ENCODE peak calls at places on chromosome 12, in five cellular contexts. One of them, this sample, is unnamed.

GRCh38 chr12:81461163-81461562 is 298.0 kb downstream of the PPFIA2 start:
- DNase-seq in hepatocyte: no peak
- DNase-seq in OCI-LY7: no peak
- DNase-seq in sigmoid colon: no peak
- DNase-seq in AG10803: no peak
- DNase-seq in this sample: no peak

GRCh38 chr12:62848418-62848817 is 86.5 kb downstream of the PPM1H start:
- DNase-seq in hepatocyte: no peak
- DNase-seq in OCI-LY7: no peak
- DNase-seq in sigmoid colon: no peak
- DNase-seq in AG10803: peak
- DNase-seq in this sample: no peak

GRCh38 chr12:26803552-26803951 is 29.4 kb downstream of the ITPR2 start:
- DNase-seq in hepatocyte: no peak
- DNase-seq in OCI-LY7: no peak
- DNase-seq in sigmoid colon: no peak
- DNase-seq in AG10803: peak
- DNase-seq in this sample: no peak

GRCh38 chr12:77118696-77119095 is 53.3 kb upstream of the E2F7 start:
- DNase-seq in hepatocyte: no peak
- DNase-seq in OCI-LY7: no peak
- DNase-seq in sigmoid colon: no peak
- DNase-seq in AG10803: no peak
- DNase-seq in this sample: no peak

GRCh38 chr12:89225808-89226368 is 126.4 kb downstream of the DUSP6 start:
- DNase-seq in hepatocyte: peak
- DNase-seq in OCI-LY7: no peak
- DNase-seq in sigmoid colon: no peak
- DNase-seq in AG10803: peak
- DNase-seq in this sample: peak

GRCh38 chr12:39161686-39162085 is 256.3 kb upstream of the CPNE8 start:
- DNase-seq in hepatocyte: no peak
- DNase-seq in OCI-LY7: no peak
- DNase-seq in sigmoid colon: no peak
- DNase-seq in AG10803: no peak
- DNase-seq in this sample: no peak

GRCh38 chr12:116125084-116125483 is 152.4 kb downstream of the MED13L start:
- DNase-seq in hepatocyte: no peak
- DNase-seq in OCI-LY7: no peak
- DNase-seq in sigmoid colon: no peak
- DNase-seq in AG10803: no peak
- DNase-seq in this sample: no peak

GRCh38 chr12:106049105-106049504 is 89.6 kb downstream of the NUAK1 start:
- DNase-seq in hepatocyte: peak
- DNase-seq in OCI-LY7: no peak
- DNase-seq in sigmoid colon: no peak
- DNase-seq in AG10803: no peak
- DNase-seq in this sample: no peak

GRCh38 chr12:121697093-121697698 is 15.4 kb upstream of the TMEM120B start:
- DNase-seq in hepatocyte: peak
- DNase-seq in OCI-LY7: peak
- DNase-seq in sigmoid colon: no peak
- DNase-seq in AG10803: peak
- DNase-seq in this sample: peak

GRCh38 chr12:102567031-102567985 is 86.9 kb upstream of the IGF1 start:
- DNase-seq in hepatocyte: no peak
- DNase-seq in OCI-LY7: no peak
- DNase-seq in sigmoid colon: no peak
- DNase-seq in AG10803: peak
- DNase-seq in this sample: no peak

GRCh38 chr12:12890815-12891645 is at the start of gene GPRC5A:
- DNase-seq in hepatocyte: peak
- DNase-seq in OCI-LY7: no peak
- DNase-seq in sigmoid colon: peak
- DNase-seq in AG10803: peak
- DNase-seq in this sample: peak

GRCh38 chr12:124927325-124928094 is 13.1 kb upstream of the UBC start:
- DNase-seq in hepatocyte: peak
- DNase-seq in OCI-LY7: peak
- DNase-seq in sigmoid colon: peak
- DNase-seq in AG10803: peak
- DNase-seq in this sample: peak

GRCh38 chr12:5796171-5797091 is 148.6 kb downstream of the ANO2 start:
- DNase-seq in hepatocyte: peak
- DNase-seq in OCI-LY7: peak
- DNase-seq in sigmoid colon: no peak
- DNase-seq in AG10803: peak
- DNase-seq in this sample: peak

GRCh38 chr12:26833692-26834168 is 736 bp upstream of the ITPR2 start:
- DNase-seq in hepatocyte: peak
- DNase-seq in OCI-LY7: peak
- DNase-seq in sigmoid colon: peak
- DNase-seq in AG10803: no peak
- DNase-seq in this sample: peak

GRCh38 chr12:112386726-112387125 is 4.5 kb upstream of the HECTD4 start:
- DNase-seq in hepatocyte: peak
- DNase-seq in OCI-LY7: no peak
- DNase-seq in sigmoid colon: no peak
- DNase-seq in AG10803: peak
- DNase-seq in this sample: no peak

GRCh38 chr12:21618566-21618965 is 13.9 kb upstream of the GYS2 start:
- DNase-seq in hepatocyte: no peak
- DNase-seq in OCI-LY7: no peak
- DNase-seq in sigmoid colon: no peak
- DNase-seq in AG10803: no peak
- DNase-seq in this sample: no peak

GRCh38 chr12:72268386-72268785 is 3.8 kb upstream of the TRHDE start:
- DNase-seq in hepatocyte: no peak
- DNase-seq in OCI-LY7: no peak
- DNase-seq in sigmoid colon: no peak
- DNase-seq in AG10803: no peak
- DNase-seq in this sample: no peak

GRCh38 chr12:79934309-79935020 is 432 bp downstream of the PPP1R12A start:
- DNase-seq in hepatocyte: peak
- DNase-seq in OCI-LY7: peak
- DNase-seq in sigmoid colon: peak
- DNase-seq in AG10803: peak
- DNase-seq in this sample: no peak

GRCh38 chr12:47747115-47747514 is 11.6 kb downstream of the RAPGEF3 start:
- DNase-seq in hepatocyte: no peak
- DNase-seq in OCI-LY7: peak
- DNase-seq in sigmoid colon: no peak
- DNase-seq in AG10803: no peak
- DNase-seq in this sample: no peak

GRCh38 chr12:1760566-1761382 is 59.6 kb upstream of the LRTM2 start:
- DNase-seq in hepatocyte: peak
- DNase-seq in OCI-LY7: no peak
- DNase-seq in sigmoid colon: no peak
- DNase-seq in AG10803: peak
- DNase-seq in this sample: no peak

GRCh38 chr12:31702047-31702446 is 26.8 kb downstream of the AMN1 start:
- DNase-seq in hepatocyte: peak
- DNase-seq in OCI-LY7: no peak
- DNase-seq in sigmoid colon: no peak
- DNase-seq in AG10803: peak
- DNase-seq in this sample: no peak

GRCh38 chr12:112422531-112422930 is 3.8 kb downstream of the PTPN11 start:
- DNase-seq in hepatocyte: peak
- DNase-seq in OCI-LY7: no peak
- DNase-seq in sigmoid colon: no peak
- DNase-seq in AG10803: peak
- DNase-seq in this sample: no peak

GRCh38 chr12:51127050-51127729 is 43.8 kb upstream of the CSRNP2 start:
- DNase-seq in hepatocyte: no peak
- DNase-seq in OCI-LY7: no peak
- DNase-seq in sigmoid colon: no peak
- DNase-seq in AG10803: no peak
- DNase-seq in this sample: no peak

GRCh38 chr12:129949652-129950051 is 45.8 kb upstream of the TMEM132D start:
- DNase-seq in hepatocyte: no peak
- DNase-seq in OCI-LY7: no peak
- DNase-seq in sigmoid colon: no peak
- DNase-seq in AG10803: no peak
- DNase-seq in this sample: no peak

GRCh38 chr12:122527478-122527944 is 462 bp downstream of the KNTC1 start:
- DNase-seq in hepatocyte: peak
- DNase-seq in OCI-LY7: peak
- DNase-seq in sigmoid colon: no peak
- DNase-seq in AG10803: no peak
- DNase-seq in this sample: no peak

GRCh38 chr12:80186727-80187217 is 87.4 kb downstream of the OTOGL start:
- DNase-seq in hepatocyte: peak
- DNase-seq in OCI-LY7: peak
- DNase-seq in sigmoid colon: peak
- DNase-seq in AG10803: peak
- DNase-seq in this sample: peak

GRCh38 chr12:5166976-5167375 is 123.3 kb downstream of the KCNA5 start:
- DNase-seq in hepatocyte: peak
- DNase-seq in OCI-LY7: no peak
- DNase-seq in sigmoid colon: no peak
- DNase-seq in AG10803: peak
- DNase-seq in this sample: no peak

GRCh38 chr12:109115758-109116610 is at the start of gene ACACB:
- DNase-seq in hepatocyte: peak
- DNase-seq in OCI-LY7: no peak
- DNase-seq in sigmoid colon: peak
- DNase-seq in AG10803: no peak
- DNase-seq in this sample: no peak

GRCh38 chr12:32542550-32543229 is 136.4 kb upstream of the DNM1L start:
- DNase-seq in hepatocyte: no peak
- DNase-seq in OCI-LY7: no peak
- DNase-seq in sigmoid colon: no peak
- DNase-seq in AG10803: no peak
- DNase-seq in this sample: no peak

DNA sequence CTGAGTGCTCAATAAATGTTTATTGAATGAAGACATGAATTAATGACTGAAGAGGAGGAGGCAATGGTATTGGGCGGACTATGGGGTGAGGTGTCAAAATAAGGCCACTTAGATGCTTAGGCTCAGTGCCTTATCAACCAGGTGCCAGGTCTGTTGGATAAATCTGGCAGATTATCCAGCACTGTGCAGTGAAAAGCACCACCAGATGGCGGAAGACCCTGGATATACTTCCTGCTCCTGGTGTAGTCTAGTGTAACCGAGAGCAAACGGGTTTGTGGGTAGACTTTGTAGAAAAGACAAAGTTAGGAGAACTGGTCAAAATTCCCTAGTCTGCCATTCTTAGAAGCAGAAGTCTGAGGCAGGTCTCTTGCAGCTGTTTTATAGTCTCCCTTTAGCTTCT is 306.3 kb downstream of the ATP23 start:
- DNase-seq in hepatocyte: no peak
- DNase-seq in OCI-LY7: no peak
- DNase-seq in sigmoid colon: no peak
- DNase-seq in AG10803: no peak
- DNase-seq in this sample: no peak
- TF ChIP-seq CTCF in hepatocyte: no peak
- TF ChIP-seq CTCF in OCI-LY7: peak
- TF ChIP-seq CTCF in sigmoid colon: no peak
- TF ChIP-seq CTCF in AG10803: no peak
- TF ChIP-seq CTCF in this sample: no peak

GRCh38 chr12:113826805-113827204 is 139.3 kb downstream of the RBM19 start:
- DNase-seq in hepatocyte: no peak
- DNase-seq in OCI-LY7: no peak
- DNase-seq in sigmoid colon: no peak
- DNase-seq in AG10803: no peak
- DNase-seq in this sample: no peak
- TF ChIP-seq CTCF in hepatocyte: no peak
- TF ChIP-seq CTCF in OCI-LY7: peak
- TF ChIP-seq CTCF in sigmoid colon: no peak
- TF ChIP-seq CTCF in AG10803: no peak
- TF ChIP-seq CTCF in this sample: no peak

GRCh38 chr12:23964812-23965211 is 15.3 kb upstream of the SOX5 start:
- DNase-seq in hepatocyte: no peak
- DNase-seq in OCI-LY7: no peak
- DNase-seq in sigmoid colon: no peak
- DNase-seq in AG10803: no peak
- DNase-seq in this sample: no peak

GRCh38 chr12:23954332-23954731 is 4.9 kb upstream of the SOX5 start:
- DNase-seq in hepatocyte: no peak
- DNase-seq in OCI-LY7: no peak
- DNase-seq in sigmoid colon: no peak
- DNase-seq in AG10803: no peak
- DNase-seq in this sample: no peak

DNA sequence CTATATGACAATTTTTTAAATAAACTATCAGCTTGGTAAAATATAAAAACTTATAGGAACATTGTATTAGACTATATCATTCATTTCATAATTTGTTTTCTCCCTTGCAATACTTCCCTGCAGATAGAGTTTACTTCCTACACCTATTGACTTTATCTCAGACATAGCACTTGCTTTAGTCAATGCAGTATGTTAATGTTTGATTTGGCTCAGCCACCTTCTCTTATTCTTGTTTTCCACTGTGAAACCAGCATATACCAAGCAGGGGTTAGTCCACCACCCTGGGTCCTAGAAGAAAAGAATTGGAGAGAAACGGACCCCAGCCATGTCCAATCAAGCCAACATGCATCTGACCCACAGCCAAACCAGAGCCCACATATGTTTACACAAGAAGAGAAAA is 10.4 kb upstream of the SOX5 start:
- DNase-seq in hepatocyte: no peak
- DNase-seq in OCI-LY7: no peak
- DNase-seq in sigmoid colon: no peak
- DNase-seq in AG10803: no peak
- DNase-seq in this sample: no peak
- TF ChIP-seq CTCF in hepatocyte: no peak
- TF ChIP-seq CTCF in OCI-LY7: no peak
- TF ChIP-seq CTCF in sigmoid colon: no peak
- TF ChIP-seq CTCF in AG10803: no peak
- TF ChIP-seq CTCF in this sample: no peak

GRCh38 chr12:132162508-132163031 is 18.3 kb downstream of the NOC4L start:
- DNase-seq in hepatocyte: no peak
- DNase-seq in OCI-LY7: no peak
- DNase-seq in sigmoid colon: no peak
- DNase-seq in AG10803: peak
- DNase-seq in this sample: no peak

GRCh38 chr12:132165584-132165983 is 21.3 kb downstream of the NOC4L start:
- DNase-seq in hepatocyte: no peak
- DNase-seq in OCI-LY7: no peak
- DNase-seq in sigmoid colon: no peak
- DNase-seq in AG10803: no peak
- DNase-seq in this sample: no peak

GRCh38 chr12:132164426-132164825 is 20.2 kb downstream of the NOC4L start:
- DNase-seq in hepatocyte: no peak
- DNase-seq in OCI-LY7: no peak
- DNase-seq in sigmoid colon: no peak
- DNase-seq in AG10803: no peak
- DNase-seq in this sample: no peak

GRCh38 chr12:132163041-132163910 is 19.0 kb downstream of the NOC4L start:
- DNase-seq in hepatocyte: no peak
- DNase-seq in OCI-LY7: no peak
- DNase-seq in sigmoid colon: no peak
- DNase-seq in AG10803: no peak
- DNase-seq in this sample: no peak

DNA sequence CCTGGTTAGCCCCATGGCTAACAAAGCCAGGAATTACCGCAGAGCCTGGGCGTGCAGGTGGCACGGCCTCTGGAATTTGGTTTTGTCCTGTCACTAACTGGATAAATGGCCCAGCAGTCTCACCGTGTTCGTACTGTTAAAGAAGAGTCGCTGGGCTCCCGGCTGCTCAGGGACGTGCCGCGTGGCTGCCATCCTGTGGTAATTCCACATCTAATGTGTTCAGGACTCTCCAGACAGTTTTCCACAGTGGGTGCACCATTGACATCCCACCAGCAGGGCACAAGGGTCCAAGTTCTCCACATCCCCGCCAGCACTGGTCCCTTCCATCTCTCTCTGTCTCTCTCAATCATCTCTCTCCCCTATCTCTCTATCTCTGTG is 19.6 kb downstream of the NOC4L start:
- DNase-seq in hepatocyte: no peak
- DNase-seq in OCI-LY7: no peak
- DNase-seq in sigmoid colon: no peak
- DNase-seq in AG10803: no peak
- DNase-seq in this sample: no peak
- TF ChIP-seq CTCF in hepatocyte: no peak
- TF ChIP-seq CTCF in OCI-LY7: no peak
- TF ChIP-seq CTCF in sigmoid colon: no peak
- TF ChIP-seq CTCF in AG10803: peak
- TF ChIP-seq CTCF in this sample: no peak

This sample was measured in GM13977.